ENCODE peak calls at places on chromosomes 2 and 18, in six cellular contexts. K is lung microvascular endothelial cell, J is NCI-H2081, U is T-helper 9 cell, D is activated gamma-delta T cell treated with Interleukin-2 at 50 U/mL for 16 hours, G is T-helper 1 cell. L is an unnamed sample.

GRCh38 chr2:41668529-41668928 is 379.3 kb upstream of the PKDCC start:
- DNase-seq in U (no peak), D (no peak), K (no peak), G (no peak), J (no peak), L (no peak)

GRCh38 chr2:73728711-73729110 is 8.4 kb downstream of the TPRKB start:
- DNase-seq in J (no peak), D (no peak), K (no peak), U (no peak), G (no peak), L (no peak)

GRCh38 chr2:218953366-218953954 is 6.0 kb upstream of the CDK5R2 start:
- DNase-seq in K (no peak), G (no peak), D (no peak), J (no peak), U (no peak), L (no peak)

GRCh38 chr2:137705296-137705695 is 259.0 kb upstream of the HNMT start:
- DNase-seq in G (no peak), D (no peak), J (no peak), K (no peak), U (no peak), L (no peak)

GRCh38 chr2:218679119-218679518 is 7.2 kb downstream of the STK36 start:
- DNase-seq in K (peak), D (no peak), U (no peak), G (no peak), J (no peak), L (no peak)

GRCh38 chr2:240426797-240427721 is 8.4 kb upstream of the GPC1 start:
- DNase-seq in J (no peak), U (no peak), G (peak), K (no peak), D (peak), L (no peak)

GRCh38 chr18:43422483-43422882 is 145.2 kb upstream of the SYT4 start:
- DNase-seq in K (no peak), G (no peak), D (no peak), J (peak), U (no peak), L (no peak)

GRCh38 chr2:47720036-47720435 is 62.9 kb upstream of the MSH6 start:
- DNase-seq in D (no peak), U (no peak), J (no peak), K (no peak), G (no peak), L (no peak)

GRCh38 chr2:216608525-216608924 is 24.7 kb upstream of the IGFBP2 start:
- DNase-seq in K (no peak), G (no peak), J (no peak), D (no peak), U (no peak), L (no peak)

GRCh38 chr2:219469186-219469724 is 29.4 kb upstream of the GMPPA start:
- DNase-seq in U (no peak), G (no peak), K (peak), J (no peak), D (no peak), L (no peak)

L was measured in pulmonary artery endothelial cell.